ENCODE peak calls at places on chromosome 16, in five cellular contexts. One of them, this sample, is unnamed. For H3K27me3, the result is how much of the 10 kb centered on the place peaks cover.

GRCh38 chr16:9212621-9213020 is 121.2 kb downstream of the HAPSTR1 start:
- DNase-seq in naive thymus-derived CD4-positive, alpha-beta T cell: no peak
- DNase-seq in right cardiac atrium: no peak
- DNase-seq in AG04450: no peak
- DNase-seq in psoas muscle: no peak
- DNase-seq in this sample: no peak

GRCh38 chr16:84324439-84325262 is 30.0 kb downstream of the WFDC1 start:
- DNase-seq in right cardiac atrium: no peak
- DNase-seq in naive thymus-derived CD4-positive, alpha-beta T cell: no peak
- DNase-seq in AG04450: no peak
- DNase-seq in psoas muscle: no peak
- DNase-seq in this sample: no peak

GRCh38 chr16:72715267-72715666 is 332.7 kb downstream of the ZFHX3 start:
- DNase-seq in psoas muscle: no peak
- DNase-seq in naive thymus-derived CD4-positive, alpha-beta T cell: no peak
- DNase-seq in AG04450: no peak
- DNase-seq in right cardiac atrium: no peak
- DNase-seq in this sample: no peak

GRCh38 chr16:79589495-79590134 is 10.9 kb downstream of the MAF start:
- DNase-seq in naive thymus-derived CD4-positive, alpha-beta T cell: no peak
- DNase-seq in AG04450: no peak
- DNase-seq in psoas muscle: peak
- DNase-seq in right cardiac atrium: peak
- DNase-seq in this sample: no peak

GRCh38 chr16:49833055-49833454 is 22.9 kb downstream of the ZNF423 start:
- DNase-seq in right cardiac atrium: peak
- DNase-seq in AG04450: no peak
- DNase-seq in naive thymus-derived CD4-positive, alpha-beta T cell: no peak
- DNase-seq in psoas muscle: peak
- DNase-seq in this sample: peak

GRCh38 chr16:70163596-70163995 is 10.0 kb upstream of the CLEC18C start:
- DNase-seq in psoas muscle: no peak
- DNase-seq in AG04450: no peak
- DNase-seq in right cardiac atrium: no peak
- DNase-seq in naive thymus-derived CD4-positive, alpha-beta T cell: no peak
- DNase-seq in this sample: peak

GRCh38 chr16:10080031-10080772 is 102.0 kb downstream of the GRIN2A start:
- DNase-seq in AG04450: no peak
- DNase-seq in right cardiac atrium: peak
- DNase-seq in naive thymus-derived CD4-positive, alpha-beta T cell: no peak
- DNase-seq in psoas muscle: peak
- DNase-seq in this sample: no peak

GRCh38 chr16:49378816-49379215 is 5.2 kb downstream of the C16orf78 start:
- DNase-seq in AG04450: no peak
- DNase-seq in psoas muscle: no peak
- DNase-seq in naive thymus-derived CD4-positive, alpha-beta T cell: no peak
- DNase-seq in right cardiac atrium: no peak
- DNase-seq in this sample: no peak

GRCh38 chr16:55386534-55387296 is 62.7 kb downstream of the IRX6 start:
- DNase-seq in naive thymus-derived CD4-positive, alpha-beta T cell: no peak
- DNase-seq in psoas muscle: no peak
- DNase-seq in right cardiac atrium: no peak
- DNase-seq in AG04450: no peak
- DNase-seq in this sample: no peak

GRCh38 chr16:17776888-17777287 is 306.1 kb upstream of the XYLT1 start:
- DNase-seq in AG04450: no peak
- DNase-seq in psoas muscle: no peak
- DNase-seq in naive thymus-derived CD4-positive, alpha-beta T cell: no peak
- DNase-seq in right cardiac atrium: no peak
- DNase-seq in this sample: no peak

GRCh38 chr16:30406911-30407793 is at the start of gene ZNF771:
- DNase-seq in naive thymus-derived CD4-positive, alpha-beta T cell: peak
- DNase-seq in AG04450: peak
- DNase-seq in psoas muscle: peak
- DNase-seq in right cardiac atrium: peak
- DNase-seq in this sample: peak

GRCh38 chr16:50372611-50373344 is 4.0 kb upstream of the BRD7 start:
- DNase-seq in psoas muscle: peak
- DNase-seq in AG04450: no peak
- DNase-seq in naive thymus-derived CD4-positive, alpha-beta T cell: no peak
- DNase-seq in right cardiac atrium: peak
- DNase-seq in this sample: no peak

GRCh38 chr16:52634101-52634500 is 87.2 kb upstream of the TOX3 start:
- DNase-seq in naive thymus-derived CD4-positive, alpha-beta T cell: no peak
- DNase-seq in AG04450: no peak
- DNase-seq in psoas muscle: no peak
- DNase-seq in right cardiac atrium: no peak
- DNase-seq in this sample: peak

GRCh38 chr16:81650982-81651562 is 128.0 kb upstream of the PLCG2 start:
- DNase-seq in AG04450: no peak
- DNase-seq in naive thymus-derived CD4-positive, alpha-beta T cell: no peak
- DNase-seq in psoas muscle: peak
- DNase-seq in right cardiac atrium: peak
- DNase-seq in this sample: no peak

GRCh38 chr16:11571549-11571948 is 15.2 kb downstream of the LITAF start:
- DNase-seq in right cardiac atrium: peak
- DNase-seq in psoas muscle: no peak
- DNase-seq in AG04450: no peak
- DNase-seq in naive thymus-derived CD4-positive, alpha-beta T cell: no peak
- DNase-seq in this sample: no peak

GRCh38 chr16:16100631-16101030 is 122.7 kb downstream of the ABCC6 start:
- DNase-seq in right cardiac atrium: no peak
- DNase-seq in AG04450: no peak
- DNase-seq in naive thymus-derived CD4-positive, alpha-beta T cell: no peak
- DNase-seq in psoas muscle: no peak
- DNase-seq in this sample: no peak

GRCh38 chr16:83925095-83925905 is 26.4 kb downstream of the MLYCD start:
- DNase-seq in naive thymus-derived CD4-positive, alpha-beta T cell: no peak
- DNase-seq in AG04450: no peak
- DNase-seq in right cardiac atrium: peak
- DNase-seq in psoas muscle: no peak
- DNase-seq in this sample: no peak

GRCh38 chr16:74691093-74691855 is 9.4 kb downstream of the MLKL start:
- DNase-seq in psoas muscle: no peak
- DNase-seq in naive thymus-derived CD4-positive, alpha-beta T cell: no peak
- DNase-seq in AG04450: no peak
- DNase-seq in right cardiac atrium: no peak
- DNase-seq in this sample: no peak

GRCh38 chr16:15897834-15898254 is 9.4 kb upstream of the CEP20 start:
- DNase-seq in AG04450: no peak
- DNase-seq in psoas muscle: no peak
- DNase-seq in right cardiac atrium: no peak
- DNase-seq in naive thymus-derived CD4-positive, alpha-beta T cell: no peak
- DNase-seq in this sample: no peak

GRCh38 chr16:19003935-19004334 is 20.2 kb downstream of the TMC7 start:
- DNase-seq in right cardiac atrium: no peak
- DNase-seq in AG04450: no peak
- DNase-seq in psoas muscle: no peak
- DNase-seq in naive thymus-derived CD4-positive, alpha-beta T cell: no peak
- DNase-seq in this sample: no peak

GRCh38 chr16:10876799-10877341 is at the start of gene CIITA:
- DNase-seq in psoas muscle: peak
- DNase-seq in AG04450: peak
- DNase-seq in right cardiac atrium: peak
- DNase-seq in naive thymus-derived CD4-positive, alpha-beta T cell: no peak
- DNase-seq in this sample: no peak

GRCh38 chr16:23024044-23024443 is 125.2 kb downstream of the USP31 start:
- DNase-seq in naive thymus-derived CD4-positive, alpha-beta T cell: no peak
- DNase-seq in right cardiac atrium: no peak
- DNase-seq in psoas muscle: no peak
- DNase-seq in AG04450: no peak
- DNase-seq in this sample: no peak

GRCh38 chr16:83215417-83216001 is 588.7 kb downstream of the CDH13 start:
- DNase-seq in naive thymus-derived CD4-positive, alpha-beta T cell: no peak
- DNase-seq in AG04450: peak
- DNase-seq in psoas muscle: no peak
- DNase-seq in right cardiac atrium: peak
- DNase-seq in this sample: peak

GRCh38 chr16:47787695-47788094 is 326.6 kb downstream of the PHKB start:
- DNase-seq in psoas muscle: no peak
- DNase-seq in right cardiac atrium: no peak
- DNase-seq in AG04450: no peak
- DNase-seq in naive thymus-derived CD4-positive, alpha-beta T cell: no peak
- DNase-seq in this sample: peak

GRCh38 chr16:56360117-56361008 is 65.0 kb downstream of the AMFR start:
- DNase-seq in right cardiac atrium: no peak
- DNase-seq in psoas muscle: no peak
- DNase-seq in AG04450: no peak
- DNase-seq in naive thymus-derived CD4-positive, alpha-beta T cell: no peak
- DNase-seq in this sample: peak

GRCh38 chr16:65037558-65037957 is 84.3 kb downstream of the CDH11 start:
- DNase-seq in right cardiac atrium: no peak
- DNase-seq in AG04450: no peak
- DNase-seq in psoas muscle: no peak
- DNase-seq in naive thymus-derived CD4-positive, alpha-beta T cell: no peak
- DNase-seq in this sample: no peak

GRCh38 chr16:48539485-48540221 is 70.3 kb downstream of the N4BP1 start:
- DNase-seq in naive thymus-derived CD4-positive, alpha-beta T cell: no peak
- DNase-seq in psoas muscle: no peak
- DNase-seq in AG04450: no peak
- DNase-seq in right cardiac atrium: no peak
- DNase-seq in this sample: no peak

GRCh38 chr16:23967775-23968571 is 132.2 kb downstream of the PRKCB start:
- DNase-seq in AG04450: no peak
- DNase-seq in right cardiac atrium: no peak
- DNase-seq in psoas muscle: no peak
- DNase-seq in naive thymus-derived CD4-positive, alpha-beta T cell: no peak
- DNase-seq in this sample: no peak

GRCh38 chr16:83137326-83137770 is 510.6 kb downstream of the CDH13 start:
- DNase-seq in AG04450: peak
- DNase-seq in right cardiac atrium: no peak
- DNase-seq in naive thymus-derived CD4-positive, alpha-beta T cell: no peak
- DNase-seq in psoas muscle: no peak
- DNase-seq in this sample: no peak

GRCh38 chr16:81861503-81861902 is 82.4 kb downstream of the PLCG2 start:
- DNase-seq in AG04450: no peak
- DNase-seq in right cardiac atrium: no peak
- DNase-seq in naive thymus-derived CD4-positive, alpha-beta T cell: no peak
- DNase-seq in psoas muscle: no peak
- DNase-seq in this sample: no peak

GRCh38 chr16:77739493-77739892 is 17.2 kb downstream of the NUDT7 start:
- DNase-seq in right cardiac atrium: no peak
- DNase-seq in AG04450: no peak
- DNase-seq in psoas muscle: no peak
- DNase-seq in naive thymus-derived CD4-positive, alpha-beta T cell: no peak
- DNase-seq in this sample: no peak

GRCh38 chr16:83110221-83110768 is 483.5 kb downstream of the CDH13 start:
- DNase-seq in right cardiac atrium: no peak
- DNase-seq in AG04450: no peak
- DNase-seq in naive thymus-derived CD4-positive, alpha-beta T cell: no peak
- DNase-seq in psoas muscle: no peak
- DNase-seq in this sample: no peak

GRCh38 chr16:50304467-50305440 is 38.4 kb downstream of the ADCY7 start:
- DNase-seq in psoas muscle: no peak
- DNase-seq in right cardiac atrium: peak
- DNase-seq in AG04450: no peak
- DNase-seq in naive thymus-derived CD4-positive, alpha-beta T cell: no peak
- DNase-seq in this sample: peak

GRCh38 chr16:67430504-67431076 is 331 bp upstream of the HSD11B2 start:
- DNase-seq in right cardiac atrium: peak
- DNase-seq in psoas muscle: no peak
- DNase-seq in naive thymus-derived CD4-positive, alpha-beta T cell: no peak
- DNase-seq in AG04450: no peak
- DNase-seq in this sample: peak

GRCh38 chr16:11743308-11744074 is 834 bp upstream of the TXNDC11 start:
- DNase-seq in AG04450: no peak
- DNase-seq in naive thymus-derived CD4-positive, alpha-beta T cell: no peak
- DNase-seq in right cardiac atrium: peak
- DNase-seq in psoas muscle: peak
- DNase-seq in this sample: no peak

GRCh38 chr16:30094541-30095165 is 1.4 kb downstream of the YPEL3 start:
- DNase-seq in naive thymus-derived CD4-positive, alpha-beta T cell: no peak
- DNase-seq in AG04450: no peak
- DNase-seq in right cardiac atrium: no peak
- DNase-seq in psoas muscle: no peak
- DNase-seq in this sample: no peak

GRCh38 chr16:11655655-11656054 is 12.6 kb upstream of the SNN start:
- DNase-seq in psoas muscle: no peak
- DNase-seq in naive thymus-derived CD4-positive, alpha-beta T cell: no peak
- DNase-seq in AG04450: no peak
- DNase-seq in right cardiac atrium: peak
- DNase-seq in this sample: no peak

GRCh38 chr16:71384073-71384724 is 25.7 kb downstream of the CALB2 start:
- DNase-seq in right cardiac atrium: no peak
- DNase-seq in AG04450: no peak
- DNase-seq in naive thymus-derived CD4-positive, alpha-beta T cell: no peak
- DNase-seq in psoas muscle: no peak
- DNase-seq in this sample: no peak
- H3K27me3 ChIP-seq in right cardiac atrium: under half
- H3K27me3 ChIP-seq in AG04450: under half
- H3K27me3 ChIP-seq in naive thymus-derived CD4-positive, alpha-beta T cell: under half
- H3K27me3 ChIP-seq in psoas muscle: under half
- H3K27me3 ChIP-seq in this sample: under half

GRCh38 chr16:1106659-1107058 is 10.6 kb upstream of the C1QTNF8 start:
- DNase-seq in naive thymus-derived CD4-positive, alpha-beta T cell: no peak
- DNase-seq in psoas muscle: no peak
- DNase-seq in right cardiac atrium: no peak
- DNase-seq in AG04450: no peak
- DNase-seq in this sample: no peak
- H3K27me3 ChIP-seq in naive thymus-derived CD4-positive, alpha-beta T cell: under half
- H3K27me3 ChIP-seq in psoas muscle: under half
- H3K27me3 ChIP-seq in right cardiac atrium: under half
- H3K27me3 ChIP-seq in AG04450: under half
- H3K27me3 ChIP-seq in this sample: under half

DNA sequence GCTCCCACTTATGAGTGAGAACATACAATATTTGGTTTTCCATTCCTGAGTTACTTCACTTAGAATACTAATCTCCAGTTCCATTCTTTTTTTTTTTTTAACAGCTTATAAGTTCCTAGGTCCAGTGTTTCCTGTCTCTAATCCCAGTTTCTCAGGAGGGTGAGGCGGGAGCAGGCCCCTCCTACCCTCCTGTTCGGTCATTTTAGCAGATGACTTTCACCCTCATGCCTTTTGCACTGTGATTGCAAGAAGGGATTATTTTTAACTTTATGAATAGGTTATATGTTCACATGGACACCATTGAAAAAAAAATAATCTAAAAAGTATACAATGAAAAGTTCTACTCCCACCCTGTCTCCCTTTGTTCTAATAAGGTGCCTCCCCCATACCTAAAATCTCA is 47.6 kb downstream of the CDH1 start:
- DNase-seq in psoas muscle: no peak
- DNase-seq in right cardiac atrium: no peak
- DNase-seq in AG04450: no peak
- DNase-seq in naive thymus-derived CD4-positive, alpha-beta T cell: no peak
- DNase-seq in this sample: no peak
- H3K27me3 ChIP-seq in psoas muscle: under half
- H3K27me3 ChIP-seq in right cardiac atrium: under half
- H3K27me3 ChIP-seq in AG04450: under half
- H3K27me3 ChIP-seq in naive thymus-derived CD4-positive, alpha-beta T cell: under half
- H3K27me3 ChIP-seq in this sample: under half

DNA sequence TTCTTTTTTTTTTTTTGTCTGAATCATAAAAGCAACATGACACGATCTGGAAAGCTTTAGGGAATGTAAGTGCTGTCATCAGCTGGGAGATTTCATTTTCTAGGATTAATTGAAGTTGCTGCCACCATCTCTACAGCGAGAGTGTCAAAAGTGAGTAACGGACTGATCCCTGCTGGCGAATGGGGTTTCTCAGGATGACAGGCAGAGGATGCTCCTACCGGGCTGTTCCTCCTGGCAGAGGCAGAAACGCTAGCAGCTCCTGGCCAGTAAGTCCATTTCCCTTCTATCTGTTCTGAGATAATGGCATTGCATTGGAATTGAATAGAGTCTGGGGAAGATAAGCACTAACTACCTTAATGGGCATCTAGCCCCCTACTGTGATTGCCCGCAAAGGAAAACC is 80.5 kb upstream of the KIFC3 start:
- DNase-seq in AG04450: no peak
- DNase-seq in naive thymus-derived CD4-positive, alpha-beta T cell: no peak
- DNase-seq in psoas muscle: no peak
- DNase-seq in right cardiac atrium: no peak
- DNase-seq in this sample: peak
- H3K27me3 ChIP-seq in AG04450: under half
- H3K27me3 ChIP-seq in naive thymus-derived CD4-positive, alpha-beta T cell: under half
- H3K27me3 ChIP-seq in psoas muscle: under half
- H3K27me3 ChIP-seq in right cardiac atrium: under half
- H3K27me3 ChIP-seq in this sample: under half

This sample was measured in HAP-1.